ENCODE peak calls at places on chromosomes 4 and X, in four cellular contexts. One of them, this sample, is unnamed.
A peak's percentile ranks its signal among the peaks of the same experiment; 100 is the strongest.

GRCh38 chr4:138243369-138243768 is 1.2 kb upstream of the SLC7A11 start:
- DNase-seq in cardiac muscle cell: no peak
- DNase-seq in left ventricle myocardium inferior: no peak
- DNase-seq in suprapubic skin: no peak
- DNase-seq in this sample: no peak

GRCh38 chrX:133307637-133308485 is 89.7 kb upstream of the TFDP3 start:
- DNase-seq in cardiac muscle cell: peak; percentile 77
- DNase-seq in left ventricle myocardium inferior: peak; percentile 29
- DNase-seq in suprapubic skin: no peak
- DNase-seq in this sample: no peak

GRCh38 chrX:70479197-70479969 is 34.7 kb downstream of the DLG3 start:
- DNase-seq in cardiac muscle cell: no peak
- DNase-seq in left ventricle myocardium inferior: no peak
- DNase-seq in suprapubic skin: no peak
- DNase-seq in this sample: no peak

GRCh38 chrX:14607446-14607845 is 78.1 kb downstream of the GLRA2 start:
- DNase-seq in cardiac muscle cell: no peak
- DNase-seq in left ventricle myocardium inferior: no peak
- DNase-seq in suprapubic skin: no peak
- DNase-seq in this sample: no peak

GRCh38 chrX:17521871-17522693 is 147.1 kb downstream of the NHS start:
- DNase-seq in cardiac muscle cell: peak; percentile 49
- DNase-seq in left ventricle myocardium inferior: peak; percentile 22
- DNase-seq in suprapubic skin: no peak
- DNase-seq in this sample: no peak

GRCh38 chr4:54063737-54064316 is 578 bp downstream of the CHIC2 start:
- DNase-seq in cardiac muscle cell: peak; percentile 34
- DNase-seq in left ventricle myocardium inferior: peak; percentile 29
- DNase-seq in suprapubic skin: peak; percentile 80
- DNase-seq in this sample: peak; percentile 31

GRCh38 chr4:166913926-166914325 is 320.4 kb downstream of the SPOCK3 start:
- DNase-seq in cardiac muscle cell: no peak
- DNase-seq in left ventricle myocardium inferior: no peak
- DNase-seq in suprapubic skin: no peak
- DNase-seq in this sample: no peak

GRCh38 chr4:174538123-174538875 is 16.0 kb upstream of the HPGD start:
- DNase-seq in cardiac muscle cell: no peak
- DNase-seq in left ventricle myocardium inferior: no peak
- DNase-seq in suprapubic skin: no peak
- DNase-seq in this sample: no peak

GRCh38 chr4:39178706-39179105 is 3.6 kb upstream of the WDR19 start:
- DNase-seq in cardiac muscle cell: no peak
- DNase-seq in left ventricle myocardium inferior: no peak
- DNase-seq in suprapubic skin: no peak
- DNase-seq in this sample: no peak

GRCh38 chr4:55768291-55768690 is 51.3 kb upstream of the EXOC1L start:
- DNase-seq in cardiac muscle cell: no peak
- DNase-seq in left ventricle myocardium inferior: no peak
- DNase-seq in suprapubic skin: no peak
- DNase-seq in this sample: no peak

GRCh38 chr4:6301051-6301731 is 31.5 kb downstream of the WFS1 start:
- DNase-seq in cardiac muscle cell: no peak
- DNase-seq in left ventricle myocardium inferior: no peak
- DNase-seq in suprapubic skin: no peak
- DNase-seq in this sample: no peak

GRCh38 chrX:11465648-11466411 is 172.6 kb downstream of the AMELX start:
- DNase-seq in cardiac muscle cell: no peak
- DNase-seq in left ventricle myocardium inferior: no peak
- DNase-seq in suprapubic skin: no peak
- DNase-seq in this sample: no peak

GRCh38 chrX:155957843-155958242 is 39.7 kb upstream of the IL9R start:
- DNase-seq in cardiac muscle cell: no peak
- DNase-seq in left ventricle myocardium inferior: no peak
- DNase-seq in suprapubic skin: no peak
- DNase-seq in this sample: no peak

GRCh38 chr4:22637306-22637705 is 55.4 kb upstream of the GBA3 start:
- DNase-seq in cardiac muscle cell: no peak
- DNase-seq in left ventricle myocardium inferior: no peak
- DNase-seq in suprapubic skin: no peak
- DNase-seq in this sample: no peak

GRCh38 chr4:182314537-182314936 is 71.3 kb downstream of the TENM3 start:
- DNase-seq in cardiac muscle cell: no peak
- DNase-seq in left ventricle myocardium inferior: no peak
- DNase-seq in suprapubic skin: no peak
- DNase-seq in this sample: no peak

GRCh38 chrX:85627363-85627762 is 247.9 kb upstream of the POF1B start:
- DNase-seq in cardiac muscle cell: peak; percentile 8
- DNase-seq in left ventricle myocardium inferior: no peak
- DNase-seq in suprapubic skin: no peak
- DNase-seq in this sample: no peak

GRCh38 chr4:181909368-181909767 is 333.8 kb upstream of the TENM3 start:
- DNase-seq in cardiac muscle cell: peak; percentile 11
- DNase-seq in left ventricle myocardium inferior: no peak
- DNase-seq in suprapubic skin: no peak
- DNase-seq in this sample: no peak

GRCh38 chr4:48333587-48333986 is 7.7 kb upstream of the SLAIN2 start:
- DNase-seq in cardiac muscle cell: no peak
- DNase-seq in left ventricle myocardium inferior: no peak
- DNase-seq in suprapubic skin: no peak
- DNase-seq in this sample: no peak

GRCh38 chrX:154092371-154092770 is 5.1 kb downstream of the MECP2 start:
- DNase-seq in cardiac muscle cell: no peak
- DNase-seq in left ventricle myocardium inferior: no peak
- DNase-seq in suprapubic skin: no peak
- DNase-seq in this sample: no peak

GRCh38 chr4:30536231-30536630 is 183.9 kb upstream of the PCDH7 start:
- DNase-seq in cardiac muscle cell: no peak
- DNase-seq in left ventricle myocardium inferior: no peak
- DNase-seq in suprapubic skin: no peak
- DNase-seq in this sample: no peak

GRCh38 chrX:5823861-5824260 is 404.8 kb downstream of the NLGN4X start:
- DNase-seq in cardiac muscle cell: peak; percentile 15
- DNase-seq in left ventricle myocardium inferior: no peak
- DNase-seq in suprapubic skin: no peak
- DNase-seq in this sample: no peak

GRCh38 chrX:114097411-114097810 is 486.5 kb upstream of the HTR2C start:
- DNase-seq in cardiac muscle cell: no peak
- DNase-seq in left ventricle myocardium inferior: no peak
- DNase-seq in suprapubic skin: no peak
- DNase-seq in this sample: no peak

GRCh38 chr4:26624042-26624441 is 40.2 kb downstream of the TBC1D19 start:
- DNase-seq in cardiac muscle cell: no peak
- DNase-seq in left ventricle myocardium inferior: no peak
- DNase-seq in suprapubic skin: no peak
- DNase-seq in this sample: no peak

GRCh38 chrX:39564751-39565150 is 533.0 kb downstream of the BCOR start:
- DNase-seq in cardiac muscle cell: no peak
- DNase-seq in left ventricle myocardium inferior: no peak
- DNase-seq in suprapubic skin: no peak
- DNase-seq in this sample: no peak

GRCh38 chr4:52588097-52588496 is 71.0 kb downstream of the USP46 start:
- DNase-seq in cardiac muscle cell: peak; percentile 66
- DNase-seq in left ventricle myocardium inferior: peak; percentile 21
- DNase-seq in suprapubic skin: no peak
- DNase-seq in this sample: no peak

GRCh38 chr4:20463176-20463430 is 211.4 kb downstream of the SLIT2 start:
- DNase-seq in cardiac muscle cell: no peak
- DNase-seq in left ventricle myocardium inferior: no peak
- DNase-seq in suprapubic skin: no peak
- DNase-seq in this sample: no peak

GRCh38 chr4:26431461-26432165 is 58.7 kb downstream of the CCKAR start:
- DNase-seq in cardiac muscle cell: no peak
- DNase-seq in left ventricle myocardium inferior: no peak
- DNase-seq in suprapubic skin: no peak
- DNase-seq in this sample: no peak

GRCh38 chr4:91064157-91064853 is 937.1 kb downstream of the CCSER1 start:
- DNase-seq in cardiac muscle cell: peak; percentile 76
- DNase-seq in left ventricle myocardium inferior: no peak
- DNase-seq in suprapubic skin: no peak
- DNase-seq in this sample: no peak

GRCh38 chr4:23333556-23333945 is 556.3 kb downstream of the PPARGC1A start:
- DNase-seq in cardiac muscle cell: no peak
- DNase-seq in left ventricle myocardium inferior: no peak
- DNase-seq in suprapubic skin: no peak
- DNase-seq in this sample: no peak

GRCh38 chr4:40850496-40850895 is 100.7 kb downstream of the NSUN7 start:
- DNase-seq in cardiac muscle cell: no peak
- DNase-seq in left ventricle myocardium inferior: no peak
- DNase-seq in suprapubic skin: no peak
- DNase-seq in this sample: no peak

GRCh38 chr4:89614155-89614554 is 222.8 kb downstream of the SNCA start:
- DNase-seq in cardiac muscle cell: no peak
- DNase-seq in left ventricle myocardium inferior: no peak
- DNase-seq in suprapubic skin: no peak
- DNase-seq in this sample: no peak

GRCh38 chrX:80812176-80812575 is 2.5 kb upstream of the BRWD3 start:
- DNase-seq in cardiac muscle cell: peak; percentile 44
- DNase-seq in left ventricle myocardium inferior: peak; percentile 19
- DNase-seq in suprapubic skin: no peak
- DNase-seq in this sample: no peak

GRCh38 chr4:40550900-40551546 is 78.6 kb downstream of the RBM47 start:
- DNase-seq in cardiac muscle cell: peak; percentile 30
- DNase-seq in left ventricle myocardium inferior: no peak
- DNase-seq in suprapubic skin: no peak
- DNase-seq in this sample: no peak

GRCh38 chr4:128528793-128529553 is 241.4 kb upstream of the PGRMC2 start:
- DNase-seq in cardiac muscle cell: peak; percentile 67
- DNase-seq in left ventricle myocardium inferior: no peak
- DNase-seq in suprapubic skin: no peak
- DNase-seq in this sample: no peak

GRCh38 chrX:45485682-45486081 is 285.0 kb upstream of the DIPK2B start:
- DNase-seq in cardiac muscle cell: no peak
- DNase-seq in left ventricle myocardium inferior: no peak
- DNase-seq in suprapubic skin: no peak
- DNase-seq in this sample: no peak

GRCh38 chr4:96895826-96896225 is 1055.9 kb downstream of the PDHA2 start:
- DNase-seq in cardiac muscle cell: no peak
- DNase-seq in left ventricle myocardium inferior: no peak
- DNase-seq in suprapubic skin: no peak
- DNase-seq in this sample: no peak

GRCh38 chrX:154351183-154352011 is 23.0 kb downstream of the FLNA start:
- DNase-seq in cardiac muscle cell: no peak
- DNase-seq in left ventricle myocardium inferior: no peak
- DNase-seq in suprapubic skin: no peak
- DNase-seq in this sample: no peak

GRCh38 chr4:177047070-177047850 is 254.5 kb upstream of the VEGFC start:
- DNase-seq in cardiac muscle cell: peak; percentile 80
- DNase-seq in left ventricle myocardium inferior: peak; percentile 17
- DNase-seq in suprapubic skin: no peak
- DNase-seq in this sample: no peak

DNA sequence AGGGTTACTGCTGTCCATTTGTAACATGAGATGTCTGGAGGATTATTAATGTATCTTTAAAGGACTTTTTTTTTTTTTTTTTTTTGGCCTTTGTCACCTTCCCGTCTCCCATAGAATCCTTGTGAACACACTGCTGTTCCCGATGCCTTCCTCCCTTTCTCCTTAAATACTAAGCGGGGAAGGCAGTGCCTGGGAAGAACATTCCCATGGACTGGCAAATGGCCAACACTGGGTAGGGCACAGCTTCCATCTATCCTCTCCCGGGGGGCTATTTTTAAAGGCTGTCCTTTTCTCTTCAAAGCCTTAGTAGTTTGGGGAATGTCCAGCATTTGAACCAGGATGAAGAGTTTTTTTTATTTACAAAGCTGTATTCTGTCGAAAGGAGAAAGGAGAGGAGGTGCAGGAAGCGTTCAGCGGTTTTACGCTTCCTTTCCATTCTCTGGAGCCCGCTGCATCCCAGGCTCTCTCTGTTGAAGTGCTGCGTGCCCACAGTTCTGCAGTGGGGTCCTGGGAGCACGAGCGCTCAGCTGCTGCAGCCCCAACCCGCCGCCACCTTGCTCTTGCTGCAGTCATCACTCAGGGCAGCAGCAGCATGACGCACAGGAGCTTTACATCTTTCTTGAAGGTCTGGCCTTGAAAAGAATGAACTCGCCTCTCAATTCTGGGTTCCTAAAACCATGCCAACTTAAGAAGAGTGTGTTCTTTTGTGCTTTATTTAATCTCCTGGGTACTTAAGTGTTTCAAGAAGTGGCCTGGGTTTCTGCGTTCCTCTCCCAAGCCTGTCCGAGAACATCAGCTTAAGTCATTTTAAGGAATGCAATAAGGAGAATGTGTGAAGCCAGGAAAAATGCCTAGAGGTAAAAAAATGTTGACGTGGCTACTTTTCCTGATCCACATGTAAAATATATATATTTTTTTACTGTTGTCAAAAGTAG is 427.2 kb downstream of the MAPK10 start:
- DNase-seq in cardiac muscle cell: peak; percentile 22
- DNase-seq in left ventricle myocardium inferior: no peak
- DNase-seq in suprapubic skin: no peak
- DNase-seq in this sample: no peak
- H3K4me1 ChIP-seq in cardiac muscle cell: peaks cover 24% of the 10 kb centered on the region
- H3K4me1 ChIP-seq in left ventricle myocardium inferior: peaks cover 52% of the 10 kb centered on the region
- H3K4me1 ChIP-seq in suprapubic skin: peaks cover 18% of the 10 kb centered on the region
- H3K4me1 ChIP-seq in this sample: no peaks in the 10 kb centered on the region

DNA sequence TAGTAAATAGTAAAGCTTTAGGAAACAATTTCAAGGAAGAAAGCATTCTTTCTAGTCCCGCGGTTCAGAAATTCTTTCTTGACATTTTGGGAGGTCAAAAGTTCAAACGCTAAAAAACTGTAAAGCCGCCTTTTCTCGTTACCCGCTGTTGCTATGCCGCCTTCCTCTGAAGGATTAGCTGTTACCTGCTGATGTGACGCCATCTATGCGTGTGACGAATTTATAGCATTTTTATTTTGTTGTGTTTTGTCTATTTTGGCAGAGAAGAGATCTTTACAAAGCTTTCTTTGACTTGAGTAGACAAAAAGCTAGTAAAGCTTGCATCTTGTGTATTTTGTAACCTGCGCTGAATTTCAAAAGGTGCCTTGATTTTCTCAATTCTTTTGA is 106.2 kb upstream of the STOX2 start:
- DNase-seq in cardiac muscle cell: no peak
- DNase-seq in left ventricle myocardium inferior: no peak
- DNase-seq in suprapubic skin: no peak
- DNase-seq in this sample: no peak
- H3K4me3 ChIP-seq in cardiac muscle cell: peak overlapping the region; percentile 50
- H3K4me3 ChIP-seq in left ventricle myocardium inferior: peak overlapping the region; percentile 82
- H3K4me3 ChIP-seq in suprapubic skin: peak overlapping the region; percentile 70
- H3K4me3 ChIP-seq in this sample: peak overlapping the region; percentile 70

GRCh38 chr4:73068496-73069337 is 799 bp downstream of the COX18 start:
- DNase-seq in cardiac muscle cell: peak; percentile 23
- DNase-seq in left ventricle myocardium inferior: no peak
- DNase-seq in suprapubic skin: no peak
- DNase-seq in this sample: no peak
- H3K4me1 ChIP-seq in cardiac muscle cell: peaks cover 28% of the 10 kb centered on the region
- H3K4me1 ChIP-seq in left ventricle myocardium inferior: peaks cover 52% of the 10 kb centered on the region
- H3K4me1 ChIP-seq in suprapubic skin: peaks cover 28% of the 10 kb centered on the region
- H3K4me1 ChIP-seq in this sample: peaks cover 31% of the 10 kb centered on the region

DNA sequence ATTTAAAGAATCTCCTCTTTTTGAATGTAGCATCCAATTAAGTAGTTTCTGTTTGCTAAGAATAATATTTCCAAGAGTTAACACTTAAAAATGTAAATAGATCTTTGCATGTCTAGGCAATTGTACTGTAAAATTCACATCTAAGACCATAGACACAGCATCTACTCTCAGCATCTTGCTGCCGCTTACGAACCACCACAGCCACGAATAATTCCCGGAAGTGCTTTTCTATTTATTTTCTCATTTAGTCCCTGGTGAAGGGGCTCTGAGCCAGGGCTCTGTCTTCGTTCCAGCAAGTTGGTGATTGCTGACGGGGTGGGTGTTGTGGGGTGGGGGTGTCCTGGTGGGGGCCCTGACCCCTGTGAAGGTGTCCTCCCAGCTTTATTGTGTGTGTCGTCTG is 1.5 kb downstream of the NSG1 start:
- DNase-seq in cardiac muscle cell: no peak
- DNase-seq in left ventricle myocardium inferior: no peak
- DNase-seq in suprapubic skin: no peak
- DNase-seq in this sample: no peak
- H3K4me3 ChIP-seq in cardiac muscle cell: no peak overlapping the region
- H3K4me3 ChIP-seq in left ventricle myocardium inferior: peak overlapping the region; percentile 71
- H3K4me3 ChIP-seq in suprapubic skin: peak overlapping the region; percentile 60
- H3K4me3 ChIP-seq in this sample: no peak overlapping the region